ENCODE peak calls at places on chromosomes 5 and 9, in five cellular contexts. C, M, P, Y and R are unnamed samples.

GRCh38 chr5:141345327-141345726 is 1.7 kb downstream of the PCDHGA3 start:
- DNase-seq in Y (no peak), M (no peak), P (no peak), C (no peak), R (no peak)

GRCh38 chr5:96733771-96734498 is 71.8 kb downstream of the CAST start:
- DNase-seq in C (peak; percentile 35), P (no peak), Y (no peak), M (peak; percentile 18), R (no peak)

GRCh38 chr9:84322830-84323229 is 17.7 kb downstream of the SLC28A3 start:
- DNase-seq in M (no peak), P (no peak), C (peak; percentile 79), Y (no peak), R (no peak)

GRCh38 chr9:78601957-78602565 is 305.1 kb downstream of the PSAT1 start:
- DNase-seq in Y (peak; percentile 44), P (peak; percentile 51), C (peak; percentile 66), M (peak; percentile 13), R (no peak)

GRCh38 chr9:74379718-74380117 is 117.4 kb upstream of the RORB start:
- DNase-seq in C (no peak), M (peak; percentile 3), P (no peak), Y (peak; percentile 17), R (peak; percentile 12)

GRCh38 chr5:67842806-67843205 is 372.8 kb upstream of the PIK3R1 start:
- DNase-seq in M (no peak), Y (no peak), C (no peak), P (no peak), R (no peak)

GRCh38 chr5:159424123-159424522 is 93.8 kb upstream of the IL12B start:
- DNase-seq in C (no peak), Y (no peak), P (no peak), M (no peak), R (no peak)

GRCh38 chr5:14110680-14111079 is 32.5 kb upstream of the TRIO start:
- DNase-seq in P (no peak), M (no peak), Y (no peak), C (peak; percentile 95), R (no peak)

GRCh38 chr5:139762624-139763170 is 32.9 kb upstream of the PSD2 start:
- DNase-seq in C (no peak), Y (no peak), P (no peak), M (no peak), R (no peak)

GRCh38 chr9:95495988-95496387 is 20.8 kb downstream of the PTCH1 start:
- DNase-seq in M (no peak), C (no peak), Y (peak; percentile 46), P (peak; percentile 34), R (no peak)

GRCh38 chr9:92724528-92725265 is 39.9 kb downstream of the BICD2 start:
- DNase-seq in M (peak; percentile 3), C (no peak), Y (no peak), P (no peak), R (no peak)

GRCh38 chr5:39520232-39520572 is 95.4 kb upstream of the DAB2 start:
- DNase-seq in C (peak; percentile 95), P (no peak), Y (no peak), M (no peak), R (no peak)

GRCh38 chr5:14551211-14551610 is 30.4 kb upstream of the OTULINL start:
- DNase-seq in Y (no peak), C (no peak), M (no peak), P (no peak), R (no peak)

GRCh38 chr9:95025213-95026170 is 292.0 kb downstream of the FANCC start:
- DNase-seq in C (peak; percentile 94), P (no peak), M (peak; percentile 53), Y (peak; percentile 41), R (no peak)

GRCh38 chr9:17005085-17005484 is 129.8 kb upstream of the CNTLN start:
- DNase-seq in Y (peak; percentile 37), M (no peak), C (peak; percentile 81), P (no peak), R (no peak)

GRCh38 chr5:138716456-138716924 is 36.7 kb upstream of the CTNNA1 start:
- DNase-seq in C (peak; percentile 12), M (no peak), P (no peak), Y (no peak), R (no peak)

GRCh38 chr5:110356687-110357086 is 369.8 kb downstream of the TMEM232 start:
- DNase-seq in C (no peak), Y (no peak), M (no peak), P (no peak), R (no peak)

GRCh38 chr5:149257875-149258705 is 13.6 kb upstream of the AFAP1L1 start:
- DNase-seq in C (peak; percentile 87), P (no peak), Y (no peak), M (no peak), R (no peak)

GRCh38 chr9:137740311-137740710 is 121.5 kb downstream of the EHMT1 start:
- DNase-seq in M (no peak), Y (no peak), C (peak; percentile 78), P (no peak), R (no peak)

GRCh38 chr9:9612270-9612669 is 1000.5 kb downstream of the PTPRD start:
- DNase-seq in Y (no peak), M (no peak), C (no peak), P (no peak), R (no peak)

GRCh38 chr5:96324708-96325107 is 108.3 kb downstream of the PCSK1 start:
- DNase-seq in Y (no peak), C (peak; percentile 96), P (no peak), M (no peak), R (no peak)

GRCh38 chr9:13896922-13897835 is 416.8 kb downstream of the NFIB start:
- DNase-seq in C (no peak), M (no peak), Y (no peak), P (no peak), R (no peak)

GRCh38 chr5:135874461-135874860 is 21.2 kb downstream of the IL9 start:
- DNase-seq in Y (no peak), M (no peak), C (no peak), P (no peak), R (no peak)

GRCh38 chr5:80782626-80783025 is 127.8 kb upstream of the DHFR start:
- DNase-seq in P (no peak), C (no peak), M (no peak), Y (no peak), R (no peak)

GRCh38 chr9:89497181-89497963 is 541 bp downstream of the SEMA4D start:
- DNase-seq in M (peak; percentile 37), P (peak; percentile 10), C (no peak), Y (peak; percentile 52), R (no peak)

GRCh38 chr5:43569236-43569635 is 12.4 kb upstream of the PAIP1 start:
- DNase-seq in M (no peak), P (no peak), C (no peak), Y (no peak), R (no peak)

GRCh38 chr5:108418172-108418571 is 36.3 kb upstream of the FBXL17 start:
- DNase-seq in M (peak; percentile 88), P (no peak), Y (no peak), C (no peak), R (no peak)

GRCh38 chr9:92807757-92808725 is 43.4 kb upstream of the BICD2 start:
- DNase-seq in P (no peak), C (no peak), M (peak; percentile 23), Y (peak; percentile 38), R (no peak)

GRCh38 chr9:117687532-117687931 is 16.7 kb upstream of the TLR4 start:
- DNase-seq in C (no peak), Y (no peak), M (no peak), P (no peak), R (no peak)

GRCh38 chr5:38885208-38885607 is 39.4 kb downstream of the OSMR start:
- DNase-seq in C (no peak), M (no peak), P (no peak), Y (no peak), R (no peak)

GRCh38 chr5:106691701-106692100 is 979.0 kb downstream of the EFNA5 start:
- DNase-seq in C (no peak), P (no peak), M (no peak), Y (no peak), R (no peak)

GRCh38 chr5:151434570-151435237 is 12.7 kb upstream of the SLC36A1 start:
- DNase-seq in P (no peak), M (no peak), Y (no peak), C (no peak), R (no peak)

GRCh38 chr5:127988149-127988755 is 95.3 kb upstream of the SLC12A2 start:
- DNase-seq in M (no peak), Y (no peak), C (peak; percentile 96), P (no peak), R (no peak)

GRCh38 chr9:130672933-130673615 is 8.7 kb downstream of the PRDM12 start:
- DNase-seq in Y (no peak), M (no peak), C (no peak), P (no peak), R (no peak)

GRCh38 chr9:17219261-17219660 is 84.4 kb downstream of the CNTLN start:
- DNase-seq in C (peak; percentile 10), Y (no peak), M (no peak), P (no peak), R (no peak)

GRCh38 chr5:15026011-15026481 is 154.5 kb upstream of the ANKH start:
- DNase-seq in P (no peak), C (peak; percentile 44), Y (no peak), M (no peak), R (no peak)

GRCh38 chr9:1048853-1049252 is 1.3 kb upstream of the DMRT2 start:
- DNase-seq in Y (no peak), P (no peak), C (no peak), M (no peak), R (no peak)

GRCh38 chr5:1004598-1005361 is 3.8 kb upstream of the NKD2 start:
- DNase-seq in M (peak; percentile 3), C (peak; percentile 16), P (peak; percentile 66), Y (peak; percentile 77), R (peak; percentile 46)
- TF ChIP-seq CTCF in M (peak; percentile 44), C (peak; percentile 36), P (peak; percentile 56), Y (no peak), R (peak; percentile 58)

GRCh38 chr5:143212261-143212660 is 191.2 kb downstream of the NR3C1 start:
- DNase-seq in P (no peak), C (no peak), Y (no peak), M (no peak), R (no peak)
- TF ChIP-seq CTCF in P (no peak), C (no peak), Y (no peak), M (no peak), R (no peak)

DNA sequence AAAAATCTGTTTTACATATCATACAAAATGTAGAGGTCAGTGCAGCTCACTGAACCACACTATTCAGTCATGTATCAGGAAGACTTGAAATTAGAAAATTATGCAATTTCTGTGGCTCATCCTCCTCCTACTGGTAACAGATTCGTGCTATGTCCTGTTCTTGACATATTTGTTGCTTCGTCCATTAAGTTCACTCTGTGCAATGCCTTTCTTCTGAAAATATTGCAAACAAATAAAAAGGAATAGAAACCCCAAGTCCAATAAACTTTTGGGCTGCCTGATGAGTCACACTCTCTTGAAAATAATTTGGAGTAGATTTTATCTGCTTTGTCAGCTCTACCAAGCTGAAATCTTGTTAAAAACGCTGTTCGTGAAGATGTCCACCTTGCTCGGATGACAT is 391.2 kb downstream of the RAB3C start:
- DNase-seq in M (no peak), P (no peak), C (no peak), Y (no peak), R (no peak)
- TF ChIP-seq CTCF in M (no peak), P (no peak), C (no peak), Y (no peak), R (no peak)

GRCh38 chr5:66602621-66603020 is 6.4 kb downstream of the MAST4 start:
- DNase-seq in P (no peak), Y (no peak), C (no peak), M (no peak), R (no peak)

GRCh38 chr5:66595877-66596790 is at the start of gene MAST4:
- DNase-seq in C (peak; percentile 67), P (peak; percentile 83), Y (peak; percentile 96), M (peak; percentile 44), R (peak; percentile 92)

GRCh38 chr5:66596791-66597757 is 881 bp downstream of the MAST4 start:
- DNase-seq in C (no peak), M (no peak), Y (peak; percentile 67), P (peak; percentile 23), R (peak; percentile 41)
- TF ChIP-seq CTCF in C (no peak), M (no peak), Y (no peak), P (no peak), R (no peak)